ENCODE peak calls at places on chromosome 18, in eight cellular contexts. D, L, K, G, H, C, X and O are unnamed samples.

GRCh38 chr18:9627642-9628041 is 13.3 kb upstream of the PPP4R1 start:
- DNase-seq in X (no peak), H (peak), K (no peak), L (no peak), D (no peak), G (no peak), C (no peak), O (no peak)

GRCh38 chr18:22084547-22084946 is 84.8 kb upstream of the GATA6 start:
- DNase-seq in C (no peak), D (no peak), H (no peak), X (peak), L (peak), K (no peak), G (no peak), O (no peak)

GRCh38 chr18:78767648-78768071 is 212.0 kb upstream of the SALL3 start:
- DNase-seq in C (no peak), K (no peak), G (no peak), H (no peak), L (no peak), X (no peak), D (no peak), O (no peak)

GRCh38 chr18:32530947-32531651 is 60.4 kb upstream of the GAREM1 start:
- DNase-seq in L (no peak), H (no peak), K (no peak), D (peak), X (peak), G (peak), C (no peak), O (no peak)

GRCh38 chr18:79572848-79573451 is 106.7 kb upstream of the CTDP1 start:
- DNase-seq in H (no peak), X (no peak), L (no peak), D (no peak), K (no peak), G (no peak), C (no peak), O (peak)

GRCh38 chr18:79522451-79523220 is 126.9 kb downstream of the NFATC1 start:
- DNase-seq in D (peak), L (peak), H (no peak), K (no peak), C (no peak), X (no peak), G (peak), O (no peak)

GRCh38 chr18:12038082-12038660 is 55.5 kb upstream of the ANKRD62 start:
- DNase-seq in X (peak), H (peak), K (no peak), C (no peak), D (no peak), G (peak), L (peak), O (no peak)

GRCh38 chr18:49081511-49082146 is 130.9 kb upstream of the SMAD7 start:
- DNase-seq in G (no peak), L (no peak), C (no peak), K (no peak), D (no peak), H (no peak), X (no peak), O (no peak)

GRCh38 chr18:34493566-34494358 is 216.3 kb upstream of the DTNA start:
- DNase-seq in X (peak), K (peak), G (peak), L (no peak), H (peak), C (no peak), D (no peak), O (peak)

GRCh38 chr18:10060469-10060782 is 146.6 kb downstream of the VAPA start:
- DNase-seq in X (no peak), D (no peak), H (peak), C (no peak), L (no peak), K (no peak), G (no peak), O (no peak)

GRCh38 chr18:77223221-77223639 is 26.4 kb upstream of the GALR1 start:
- DNase-seq in X (no peak), C (no peak), L (no peak), D (no peak), H (no peak), K (no peak), G (peak), O (no peak)

GRCh38 chr18:28350821-28351220 is 173.9 kb upstream of the CDH2 start:
- DNase-seq in H (no peak), K (no peak), D (no peak), C (no peak), G (no peak), L (no peak), X (no peak), O (no peak)

GRCh38 chr18:27419646-27420045 is 234.5 kb upstream of the CHST9 start:
- DNase-seq in G (no peak), K (no peak), L (no peak), D (no peak), X (no peak), H (no peak), C (no peak), O (no peak)

DNA sequence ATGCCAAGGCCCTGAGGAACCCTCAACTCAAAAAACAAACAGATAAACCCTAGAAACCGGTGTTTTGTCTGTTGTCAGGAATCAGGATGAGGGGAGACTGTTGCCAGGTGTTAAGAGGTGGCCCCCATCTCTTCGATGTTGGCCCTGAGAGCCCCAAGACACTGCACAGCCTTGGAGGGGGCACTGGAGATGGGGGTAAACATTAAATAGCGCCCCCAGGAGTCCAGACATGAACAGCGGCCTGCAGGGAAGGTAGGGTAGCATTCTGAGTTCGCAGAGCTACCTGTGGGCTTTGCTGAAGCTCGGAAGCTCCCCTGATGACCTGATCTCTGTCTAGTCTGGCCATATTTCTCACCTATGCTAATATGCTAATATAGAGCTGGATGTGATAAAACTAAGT is 97.6 kb upstream of the SMAD2 start:
- DNase-seq in K (no peak), H (no peak), C (no peak), G (no peak), L (no peak), X (no peak), D (no peak), O (no peak)
- TF ChIP-seq CTCF in K (no peak), H (no peak), C (no peak), G (no peak), L (no peak), X (peak), D (no peak), O (no peak)

DNA sequence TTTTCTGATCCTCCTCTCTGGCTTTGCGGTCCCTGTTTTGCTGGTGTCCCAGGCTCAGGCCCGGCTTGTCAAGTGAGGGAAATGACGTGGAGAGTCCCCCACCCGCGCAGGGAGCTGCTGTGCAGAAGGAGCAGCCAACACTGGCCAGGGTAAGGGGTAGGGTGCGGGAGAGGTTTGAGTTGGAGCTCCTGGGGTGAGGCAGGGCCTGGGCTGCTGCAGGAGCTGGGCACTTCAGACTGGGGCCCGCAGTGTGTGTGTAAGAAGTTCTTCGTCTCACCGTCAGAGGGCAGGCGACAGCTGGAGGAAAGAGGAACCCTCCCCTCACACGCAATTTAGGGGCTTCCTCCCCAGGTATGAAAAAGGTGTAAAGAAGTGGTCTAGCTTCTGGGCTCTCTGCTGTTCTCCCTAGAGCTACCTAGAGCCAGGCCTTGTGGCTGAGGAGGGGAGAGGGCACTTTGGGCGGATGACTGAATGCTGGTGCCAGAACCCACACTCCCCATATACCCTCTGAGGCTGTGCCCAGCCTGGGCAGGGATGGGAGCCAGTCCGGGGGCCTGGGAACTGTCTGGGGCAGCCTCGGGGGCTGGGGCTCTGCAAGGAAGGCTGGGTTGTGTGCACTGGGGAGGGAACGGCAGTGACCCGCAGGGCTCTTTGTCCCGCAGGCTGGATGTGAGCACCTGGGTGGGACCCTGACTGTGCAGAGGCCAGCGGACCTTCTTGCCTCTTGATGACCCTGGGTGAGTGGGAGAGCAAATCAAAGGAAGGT is 11.8 kb downstream of the CELF4 start:
- DNase-seq in D (no peak), H (no peak), C (no peak), L (no peak), G (no peak), K (no peak), X (peak), O (no peak)
- TF ChIP-seq CTCF in D (peak), H (no peak), C (no peak), L (no peak), G (no peak), K (no peak), X (peak), O (no peak)

GRCh38 chr18:24049142-24049541 is 34.6 kb downstream of the TTC39C start:
- DNase-seq in G (no peak), K (no peak), L (no peak), D (no peak), C (no peak), H (no peak), X (no peak), O (no peak)
- TF ChIP-seq CTCF in G (no peak), K (no peak), L (no peak), D (no peak), C (no peak), H (no peak), X (no peak), O (no peak)

GRCh38 chr18:24009651-24010333 is 4.8 kb upstream of the TTC39C start:
- DNase-seq in K (no peak), G (peak), L (no peak), X (no peak), H (no peak), D (no peak), C (no peak), O (no peak)
- TF ChIP-seq CTCF in K (no peak), G (no peak), L (no peak), X (no peak), H (no peak), D (no peak), C (no peak), O (no peak)

GRCh38 chr18:13216092-13216582 is 2.4 kb upstream of the LDLRAD4 start:
- DNase-seq in C (peak), G (peak), D (peak), K (peak), X (peak), L (peak), H (peak), O (peak)
- TF ChIP-seq CTCF in C (peak), G (peak), D (peak), K (peak), X (peak), L (peak), H (peak), O (no peak)

DNA sequence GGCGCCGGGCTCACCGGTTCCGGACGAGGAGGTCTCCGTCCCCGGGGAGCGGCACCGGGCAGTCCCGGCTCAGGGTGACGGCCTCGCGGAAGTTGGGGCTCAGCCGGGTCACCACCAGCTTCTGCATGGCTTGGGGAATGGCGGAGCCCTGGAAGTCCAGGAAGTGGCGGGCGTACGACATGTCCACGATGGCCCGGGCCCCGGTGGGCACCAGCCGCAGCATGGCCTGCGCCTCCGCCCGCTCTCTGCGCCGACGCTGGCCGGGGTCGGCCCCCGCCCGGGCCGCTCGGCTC is 157 bp downstream of the PTGR3 start:
- DNase-seq in H (no peak), L (no peak), G (no peak), C (no peak), X (no peak), K (peak), D (peak), O (no peak)
- TF ChIP-seq CTCF in H (no peak), L (no peak), G (no peak), C (no peak), X (no peak), K (no peak), D (no peak), O (no peak)

GRCh38 chr18:55779711-55780590 is 192.0 kb upstream of the TCF4 start:
- DNase-seq in D (no peak), X (peak), H (peak), G (peak), C (peak), L (peak), K (peak), O (peak)
- TF ChIP-seq CTCF in D (no peak), X (no peak), H (peak), G (no peak), C (no peak), L (no peak), K (peak), O (no peak)

GRCh38 chr18:46296656-46297055 is 192.5 kb downstream of the HAUS1 start:
- DNase-seq in C (no peak), D (no peak), K (no peak), X (no peak), G (no peak), H (no peak), L (no peak), O (no peak)
- TF ChIP-seq CTCF in C (no peak), D (no peak), K (no peak), X (no peak), G (no peak), H (no peak), L (no peak), O (no peak)